ENCODE peak calls at places on chromosomes 16 and 17, in six cellular contexts. L, U, E, V, G and X are unnamed samples.

GRCh38 chr17:27956601-27957445 is 63.7 kb upstream of the LYRM9 start:
- DNase-seq in L (no peak), U (peak), E (peak), V (no peak), G (no peak), X (no peak)

GRCh38 chr17:80281516-80281915 is 20.9 kb downstream of the RNF213 start:
- DNase-seq in L (no peak), U (peak), E (no peak), V (no peak), G (no peak), X (no peak)

GRCh38 chr17:46818319-46818928 is at the start of gene WNT3:
- DNase-seq in L (no peak), U (peak), E (no peak), V (no peak), G (no peak), X (no peak)

GRCh38 chr17:83154311-83155127 is 75.1 kb downstream of the METRNL start:
- DNase-seq in L (no peak), U (no peak), E (no peak), V (no peak), G (no peak), X (no peak)

GRCh38 chr17:55056530-55056929 is 88.0 kb downstream of the STXBP4 start:
- DNase-seq in L (no peak), U (peak), E (no peak), V (peak), G (no peak), X (no peak)

GRCh38 chr17:50890675-50891516 is 24.7 kb upstream of the TOB1 start:
- DNase-seq in L (no peak), U (no peak), E (no peak), V (no peak), G (no peak), X (no peak)

GRCh38 chr16:2056681-2057407 is 9.1 kb downstream of the TSC2 start:
- DNase-seq in L (no peak), U (no peak), E (no peak), V (peak), G (no peak), X (no peak)

GRCh38 chr17:6548034-6548433 is 8.3 kb downstream of the PITPNM3 start:
- DNase-seq in L (no peak), U (no peak), E (no peak), V (no peak), G (no peak), X (no peak)

DNA sequence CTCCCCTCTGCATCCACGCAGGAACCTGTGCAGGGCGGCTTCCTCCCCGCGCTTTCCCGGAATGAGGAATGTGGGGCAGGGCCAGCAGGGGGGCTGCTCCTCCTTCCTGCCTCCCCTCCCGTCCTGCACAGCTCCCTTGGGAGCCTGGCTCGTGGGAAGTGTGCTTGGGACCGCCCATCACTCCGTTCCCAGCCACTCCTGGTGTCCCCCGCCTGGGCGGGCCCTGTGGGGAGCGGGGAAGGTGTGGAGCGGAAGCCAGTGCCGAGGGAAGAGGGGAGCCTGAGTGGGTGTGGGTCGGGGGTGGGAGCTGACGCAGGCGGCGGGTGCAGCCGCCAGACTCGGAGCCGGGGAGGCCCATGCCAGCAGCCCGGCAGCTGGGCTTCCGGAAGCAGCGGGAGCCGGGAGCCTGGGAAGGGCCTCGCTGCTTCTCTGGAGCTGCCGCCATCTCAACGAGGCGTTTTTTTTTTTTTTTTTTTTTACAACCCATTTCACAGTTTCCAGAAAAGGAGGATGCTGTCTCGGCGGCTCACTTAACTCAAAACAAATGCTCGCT is 24.2 kb downstream of the BAHCC1 start:
- DNase-seq in L (no peak), U (peak), E (peak), V (peak), G (peak), X (peak)
- H3K4me3 ChIP-seq in L (peak), U (peak), E (peak), V (no peak), G (peak), X (peak)

GRCh38 chr17:14664511-14664910 is 363.6 kb downstream of the HS3ST3B1 start:
- DNase-seq in L (no peak), U (no peak), E (no peak), V (no peak), G (no peak), X (no peak)
- H3K4me3 ChIP-seq in L (no peak), U (no peak), E (no peak), V (no peak), G (no peak), X (no peak)

DNA sequence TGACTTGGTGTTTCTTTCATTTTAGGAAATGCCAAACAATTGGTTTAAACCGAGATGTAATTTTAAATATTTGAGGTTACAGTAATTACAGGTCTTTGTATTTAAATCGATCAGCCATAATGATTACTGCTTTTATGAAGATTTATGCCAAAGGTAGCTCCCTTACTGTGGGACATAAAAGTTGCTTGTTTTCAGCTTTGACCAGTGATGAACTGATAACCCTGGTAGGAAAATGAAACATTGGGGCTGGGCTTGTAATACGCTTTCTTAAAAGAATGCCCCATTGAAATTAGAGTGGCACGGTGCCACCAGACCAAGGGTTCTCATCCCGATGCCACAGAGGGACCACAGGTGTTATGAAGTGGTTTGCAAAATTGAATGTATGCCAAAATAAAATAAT is 7.3 kb downstream of the TNRC6A start:
- DNase-seq in L (no peak), U (no peak), E (peak), V (no peak), G (no peak), X (no peak)
- H3K4me3 ChIP-seq in L (no peak), U (no peak), E (no peak), V (no peak), G (no peak), X (no peak)

GRCh38 chr16:81371106-81371505 is 56.3 kb downstream of the GAN start:
- DNase-seq in L (no peak), U (no peak), E (no peak), V (no peak), G (no peak), X (no peak)

GRCh38 chr16:81365731-81366130 is 51.0 kb downstream of the GAN start:
- DNase-seq in L (no peak), U (no peak), E (no peak), V (no peak), G (no peak), X (no peak)

GRCh38 chr16:81367821-81368220 is 53.1 kb downstream of the GAN start:
- DNase-seq in L (no peak), U (no peak), E (no peak), V (no peak), G (no peak), X (no peak)

GRCh38 chr16:81366316-81366932 is 51.7 kb downstream of the GAN start:
- DNase-seq in L (peak), U (peak), E (peak), V (peak), G (no peak), X (peak)

DNA sequence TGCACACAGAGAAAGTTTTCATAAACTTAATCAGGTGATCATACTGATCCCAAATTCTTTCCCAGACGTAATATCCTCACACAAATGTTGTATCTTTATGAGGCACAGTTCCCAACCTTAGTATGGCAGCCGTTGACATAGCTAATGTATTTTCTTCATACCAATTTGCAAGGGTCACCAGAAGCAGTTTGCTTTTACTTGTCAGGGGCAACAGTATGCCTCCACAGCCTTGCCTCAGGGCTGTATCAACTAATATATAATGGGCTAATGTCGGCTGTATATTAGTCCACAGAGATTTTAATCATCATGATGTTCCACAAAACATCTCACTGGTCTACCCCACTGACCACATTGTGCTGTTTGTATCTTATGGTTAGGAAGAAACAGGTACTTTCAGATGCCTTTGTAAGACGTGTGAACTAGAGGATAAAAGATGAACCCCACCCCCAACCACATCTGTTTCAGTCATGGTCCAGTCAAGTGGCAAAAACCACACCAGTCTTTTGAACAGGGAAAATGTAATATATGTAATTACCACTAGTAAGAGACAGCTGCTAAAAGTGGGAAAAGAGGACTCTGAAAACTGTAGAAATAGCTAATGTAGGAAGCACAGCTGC is 55.2 kb downstream of the GAN start:
- DNase-seq in L (no peak), U (no peak), E (no peak), V (no peak), G (no peak), X (no peak)
- H3K4me3 ChIP-seq in L (no peak), U (no peak), E (no peak), V (no peak), G (no peak), X (no peak)

GRCh38 chr16:53417011-53417410 is 17.3 kb upstream of the RBL2 start:
- DNase-seq in L (no peak), U (no peak), E (peak), V (peak), G (no peak), X (no peak)

GRCh38 chr16:53413864-53414263 is 20.4 kb upstream of the RBL2 start:
- DNase-seq in L (no peak), U (no peak), E (no peak), V (no peak), G (no peak), X (no peak)

GRCh38 chr16:53415504-53415903 is 18.8 kb upstream of the RBL2 start:
- DNase-seq in L (no peak), U (no peak), E (no peak), V (no peak), G (no peak), X (no peak)

GRCh38 chr16:53412549-53412948 is 21.7 kb upstream of the RBL2 start:
- DNase-seq in L (no peak), U (no peak), E (no peak), V (no peak), G (no peak), X (no peak)

DNA sequence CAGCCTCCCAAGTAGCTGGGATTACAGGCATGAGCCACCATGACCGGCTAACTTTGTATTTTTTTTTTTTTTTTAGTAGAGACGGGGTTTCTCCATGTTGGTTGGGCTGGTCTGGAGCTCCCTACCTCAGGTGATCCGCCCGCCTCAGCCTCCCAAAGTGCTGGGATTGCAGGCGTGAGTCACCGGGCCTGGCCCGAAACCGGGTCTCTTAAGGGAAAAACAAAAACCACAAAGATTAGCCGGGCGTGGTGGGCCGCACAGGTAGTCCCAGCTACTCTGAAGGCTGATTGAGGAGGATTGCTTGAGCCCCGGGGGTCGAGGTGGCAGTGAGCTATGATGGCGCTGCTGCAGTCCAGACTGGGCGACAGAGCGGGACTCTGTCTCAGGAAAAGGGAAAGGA is 19.9 kb upstream of the RBL2 start:
- DNase-seq in L (no peak), U (no peak), E (no peak), V (no peak), G (no peak), X (no peak)
- H3K4me3 ChIP-seq in L (no peak), U (no peak), E (no peak), V (no peak), G (no peak), X (no peak)

DNA sequence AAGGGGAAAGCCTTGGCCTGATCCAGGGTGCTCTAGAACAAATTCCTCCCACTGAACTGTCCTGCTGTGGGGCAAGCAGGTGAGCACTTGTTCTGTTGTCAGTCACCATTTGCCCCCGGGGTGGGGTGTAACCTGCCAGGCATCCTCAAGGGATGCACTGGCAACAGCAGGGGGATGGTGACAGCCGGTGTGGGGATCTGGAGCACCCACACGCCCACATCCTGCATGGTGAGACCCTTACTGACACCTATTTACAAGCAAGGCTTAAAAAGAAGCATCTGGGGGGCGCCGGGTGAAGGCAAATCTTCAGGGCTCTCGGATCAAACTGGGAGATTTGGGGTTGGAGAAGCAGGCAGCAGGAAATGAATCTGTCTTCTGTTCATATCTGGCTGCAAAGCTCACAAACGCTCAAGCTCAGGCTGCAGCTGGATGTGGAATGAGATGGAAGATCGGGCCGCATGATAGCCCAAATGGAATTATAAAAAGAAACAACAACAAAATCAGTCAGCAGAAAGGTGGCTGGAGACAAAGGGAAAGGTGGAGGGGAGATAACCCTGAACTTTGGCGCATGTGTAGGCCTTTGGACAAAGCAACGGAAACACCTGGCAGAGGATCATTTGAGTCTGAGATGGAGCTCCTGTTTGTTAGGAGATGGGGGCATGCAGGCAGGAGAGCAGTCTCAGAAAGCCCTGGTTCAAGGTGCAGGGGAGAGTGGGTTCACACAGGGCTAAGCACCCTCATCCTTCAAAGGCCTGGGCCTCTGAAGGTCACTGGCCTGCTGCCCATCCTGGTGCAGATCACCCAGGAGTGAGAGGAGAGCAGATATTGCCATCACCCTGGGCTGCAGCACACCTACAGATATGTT is 20.9 kb upstream of the NUP93 start:
- DNase-seq in L (no peak), U (peak), E (no peak), V (no peak), G (no peak), X (no peak)
- H3K4me3 ChIP-seq in L (no peak), U (no peak), E (no peak), V (no peak), G (no peak), X (no peak)

GRCh38 chr17:81286491-81287145 is 8.5 kb downstream of the SLC38A10 start:
- DNase-seq in L (no peak), U (no peak), E (no peak), V (no peak), G (no peak), X (no peak)

GRCh38 chr17:81287155-81287554 is 8.0 kb downstream of the SLC38A10 start:
- DNase-seq in L (no peak), U (no peak), E (no peak), V (no peak), G (no peak), X (no peak)

GRCh38 chr17:81285894-81286293 is 9.2 kb downstream of the SLC38A10 start:
- DNase-seq in L (no peak), U (no peak), E (no peak), V (no peak), G (no peak), X (no peak)

GRCh38 chr17:81282876-81283275 is 12.2 kb downstream of the SLC38A10 start:
- DNase-seq in L (no peak), U (no peak), E (no peak), V (no peak), G (no peak), X (no peak)

GRCh38 chr17:81285179-81285878 is 9.8 kb downstream of the SLC38A10 start:
- DNase-seq in L (no peak), U (no peak), E (peak), V (peak), G (peak), X (no peak)
- H3K4me3 ChIP-seq in L (no peak), U (no peak), E (peak), V (no peak), G (peak), X (peak)

GRCh38 chr16:87686697-87687570 is 78.9 kb downstream of the KLHDC4 start:
- DNase-seq in L (no peak), U (no peak), E (peak), V (peak), G (no peak), X (no peak)
- H3K4me3 ChIP-seq in L (no peak), U (no peak), E (no peak), V (no peak), G (no peak), X (no peak)

GRCh38 chr17:73694491-73694890 is 50.2 kb upstream of the SDK2 start:
- DNase-seq in L (no peak), U (no peak), E (no peak), V (no peak), G (no peak), X (no peak)
- H3K4me3 ChIP-seq in L (no peak), U (no peak), E (no peak), V (no peak), G (no peak), X (no peak)